ENCODE peak calls at places on chromosomes 3 and 15, in four cellular contexts. V is hepatocyte; L is transverse colon; X is stimulated activated naive CD4-positive, alpha-beta T cell. I is an unnamed sample.

GRCh38 chr15:37019479-37020433 is 80.6 kb downstream of the MEIS2 start:
- DNase-seq in V (peak), L (no peak), X (no peak), I (no peak)

GRCh38 chr15:56524915-56525314 is 60.0 kb upstream of the MNS1 start:
- DNase-seq in V (no peak), L (no peak), X (no peak), I (no peak)

GRCh38 chr3:106745344-106746168 is 631.7 kb upstream of the CCDC54 start:
- DNase-seq in V (no peak), L (no peak), X (no peak), I (no peak)

GRCh38 chr3:71288269-71288930 is 295.1 kb downstream of the FOXP1 start:
- DNase-seq in V (no peak), L (no peak), X (no peak), I (no peak)

GRCh38 chr3:14142567-14143270 is 17.9 kb downstream of the TMEM43 start:
- DNase-seq in V (no peak), L (no peak), X (peak), I (no peak)

GRCh38 chr3:11909726-11910125 is 63.0 kb upstream of the TAMM41 start:
- DNase-seq in V (no peak), L (no peak), X (no peak), I (no peak)

GRCh38 chr15:84975871-84976351 is 5.7 kb upstream of the PDE8A start:
- DNase-seq in V (no peak), L (no peak), X (no peak), I (no peak)

GRCh38 chr3:121970047-121970446 is 52.0 kb downstream of the ILDR1 start:
- DNase-seq in V (no peak), L (no peak), X (no peak), I (no peak)

GRCh38 chr15:24746094-24746493 is 70.5 kb downstream of the NPAP1 start:
- DNase-seq in V (no peak), L (no peak), X (no peak), I (no peak)

GRCh38 chr15:73838795-73839565 is 34.4 kb upstream of the TBC1D21 start:
- DNase-seq in V (no peak), L (no peak), X (no peak), I (no peak)

GRCh38 chr15:78000089-78000926 is 77.2 kb downstream of the TBC1D2B start:
- DNase-seq in V (peak), L (peak), X (peak), I (peak)

GRCh38 chr3:45730409-45731154 is 41.4 kb downstream of the SACM1L start:
- DNase-seq in V (no peak), L (no peak), X (no peak), I (no peak)

GRCh38 chr3:130539005-130539404 is 22.0 kb downstream of the COL6A6 start:
- DNase-seq in V (peak), L (peak), X (peak), I (peak)

GRCh38 chr15:60047701-60048100 is 43.6 kb downstream of the FOXB1 start:
- DNase-seq in V (no peak), L (no peak), X (no peak), I (no peak)

GRCh38 chr3:10185804-10186762 is 21.4 kb downstream of the IRAK2 start:
- DNase-seq in V (no peak), L (no peak), X (peak), I (no peak)

GRCh38 chr15:55846108-55846707 is 103.3 kb upstream of the PRTG start:
- DNase-seq in V (peak), L (peak), X (peak), I (peak)

GRCh38 chr3:195162033-195162669 is 108.8 kb downstream of the XXYLT1 start:
- DNase-seq in V (no peak), L (no peak), X (no peak), I (no peak)

GRCh38 chr3:46228259-46229222 is 13.7 kb upstream of the CCR3 start:
- DNase-seq in V (peak), L (no peak), X (no peak), I (no peak)

GRCh38 chr15:62928242-62928995 is 114.1 kb upstream of the TPM1 start:
- DNase-seq in V (peak), L (no peak), X (no peak), I (no peak)

GRCh38 chr3:195118671-195119070 is 152.3 kb downstream of the XXYLT1 start:
- DNase-seq in V (no peak), L (no peak), X (no peak), I (no peak)

GRCh38 chr15:48541659-48542334 is 103.7 kb downstream of the FBN1 start:
- DNase-seq in V (peak), L (no peak), X (no peak), I (no peak)

GRCh38 chr15:101201411-101202174 is 50.3 kb downstream of the CHSY1 start:
- DNase-seq in V (peak), L (peak), X (no peak), I (peak)

GRCh38 chr3:183218826-183219225 is 34.2 kb upstream of the B3GNT5 start:
- DNase-seq in V (no peak), L (no peak), X (no peak), I (no peak)

GRCh38 chr15:86021281-86022264 is 58.1 kb upstream of the AGBL1 start:
- DNase-seq in V (peak), L (peak), X (no peak), I (no peak)

GRCh38 chr3:122609798-122610559 is 32.5 kb downstream of the PARP15 start:
- DNase-seq in V (no peak), L (no peak), X (no peak), I (no peak)

GRCh38 chr3:194592798-194593752 is 40.1 kb downstream of the TMEM44 start:
- DNase-seq in V (peak), L (no peak), X (no peak), I (no peak)

GRCh38 chr15:71042356-71042922 is 72.8 kb upstream of the THSD4 start:
- DNase-seq in V (no peak), L (no peak), X (no peak), I (no peak)

GRCh38 chr3:14949126-14949525 is 1.7 kb downstream of the NR2C2 start:
- DNase-seq in V (no peak), L (no peak), X (no peak), I (no peak)

GRCh38 chr15:57146394-57147140 is 228.1 kb downstream of the TCF12 start:
- DNase-seq in V (peak), L (no peak), X (peak), I (peak)

GRCh38 chr15:80526556-80527340 is 122.6 kb downstream of the ARNT2 start:
- DNase-seq in V (no peak), L (no peak), X (no peak), I (no peak)

GRCh38 chr3:174973465-174973864 is 114.3 kb downstream of the NAALADL2 start:
- DNase-seq in V (peak), L (no peak), X (no peak), I (no peak)

GRCh38 chr3:189308594-189308993 is 136.8 kb downstream of the TPRG1 start:
- DNase-seq in V (peak), L (no peak), X (no peak), I (no peak)

I was measured in mucosa of descending colon.